ENCODE peak calls at places on chromosomes 5 and 9, in four cellular contexts. One of them, this sample, is unnamed.
A peak's percentile ranks its signal among the peaks of the same experiment; 100 is the strongest.

GRCh38 chr9:105103776-105104175 is 140.7 kb upstream of the SLC44A1 start:
- DNase-seq in cardiac muscle cell: no peak
- DNase-seq in right atrium auricular region: no peak
- DNase-seq in neuronal stem cell: no peak
- DNase-seq in this sample: no peak

GRCh38 chr5:97071101-97071500 is 71.3 kb downstream of the LIX1 start:
- DNase-seq in neuronal stem cell: no peak
- DNase-seq in cardiac muscle cell: no peak
- DNase-seq in right atrium auricular region: no peak
- DNase-seq in this sample: no peak

GRCh38 chr5:107605596-107606125 is 65.1 kb downstream of the EFNA5 start:
- DNase-seq in cardiac muscle cell: no peak
- DNase-seq in neuronal stem cell: no peak
- DNase-seq in right atrium auricular region: no peak
- DNase-seq in this sample: no peak

GRCh38 chr9:2411459-2412215 is 209.9 kb upstream of the VLDLR start:
- DNase-seq in neuronal stem cell: peak; percentile 24
- DNase-seq in right atrium auricular region: no peak
- DNase-seq in cardiac muscle cell: peak; percentile 16
- DNase-seq in this sample: peak; percentile 95

GRCh38 chr9:22241024-22241423 is 205.6 kb upstream of the DMRTA1 start:
- DNase-seq in right atrium auricular region: no peak
- DNase-seq in neuronal stem cell: no peak
- DNase-seq in cardiac muscle cell: no peak
- DNase-seq in this sample: no peak

GRCh38 chr9:88653926-88654325 is 118.9 kb downstream of the NXNL2 start:
- DNase-seq in cardiac muscle cell: no peak
- DNase-seq in right atrium auricular region: no peak
- DNase-seq in neuronal stem cell: no peak
- DNase-seq in this sample: no peak

GRCh38 chr9:137582286-137582860 is 3.6 kb upstream of the DPH7 start:
- DNase-seq in right atrium auricular region: no peak
- DNase-seq in cardiac muscle cell: peak; percentile 30
- DNase-seq in neuronal stem cell: no peak
- DNase-seq in this sample: no peak

GRCh38 chr9:104900871-104901270 is 27.1 kb downstream of the ABCA1 start:
- DNase-seq in right atrium auricular region: no peak
- DNase-seq in neuronal stem cell: no peak
- DNase-seq in cardiac muscle cell: no peak
- DNase-seq in this sample: no peak

GRCh38 chr9:17810728-17811634 is 232.1 kb downstream of the SH3GL2 start:
- DNase-seq in neuronal stem cell: peak; percentile 67
- DNase-seq in right atrium auricular region: no peak
- DNase-seq in cardiac muscle cell: peak; percentile 87
- DNase-seq in this sample: peak; percentile 47

DNA sequence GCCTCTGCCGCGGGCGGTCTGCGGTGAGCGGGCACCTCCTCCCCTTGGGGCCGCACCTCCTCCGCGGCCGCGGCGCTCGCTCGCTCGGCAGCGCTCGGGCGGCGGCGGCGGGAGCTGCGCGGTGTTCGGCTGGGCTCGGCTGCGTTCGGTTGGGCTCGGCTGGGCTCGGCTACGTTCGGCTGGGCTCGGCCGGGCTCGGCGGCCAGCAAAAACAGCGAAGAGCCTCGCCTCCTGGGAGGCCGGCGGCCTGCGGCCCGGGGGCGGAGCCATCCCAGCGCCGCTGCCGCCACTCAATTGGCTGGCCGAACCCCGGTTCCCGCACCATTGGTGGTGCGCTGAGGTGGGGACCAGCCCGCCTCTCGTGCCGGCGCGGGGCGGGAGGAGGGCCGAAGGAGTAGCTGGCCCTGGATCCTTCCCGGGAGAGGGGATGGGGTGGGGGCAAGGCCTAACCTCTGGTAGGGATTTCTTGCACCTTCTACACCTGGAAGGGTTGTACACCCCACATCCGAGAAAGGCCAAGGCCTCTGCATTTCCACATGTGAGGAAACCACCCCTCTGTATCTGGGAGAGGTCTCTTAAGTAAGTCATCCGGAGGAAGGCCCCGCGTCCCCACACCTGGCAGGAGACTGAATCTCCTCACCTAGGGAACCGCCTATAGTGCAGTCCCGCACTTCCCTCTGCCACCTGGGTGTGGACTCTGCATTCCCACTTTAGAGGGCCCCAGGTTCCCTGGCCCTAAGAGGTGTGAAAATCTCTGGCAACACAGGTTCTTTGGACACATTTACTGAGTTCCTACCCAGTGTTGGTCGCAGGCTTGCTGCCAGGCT is at the start of gene ENHO:
- DNase-seq in right atrium auricular region: peak; percentile 81
- DNase-seq in cardiac muscle cell: peak; percentile 95
- DNase-seq in neuronal stem cell: peak; percentile 93
- DNase-seq in this sample: peak; percentile 93
- H3K4me3 ChIP-seq in right atrium auricular region: peak within 1 kb of the TSS; percentile 55
- H3K4me3 ChIP-seq in cardiac muscle cell: peak within 1 kb of the TSS; percentile 46
- H3K4me3 ChIP-seq in neuronal stem cell: peak within 1 kb of the TSS; percentile 82
- H3K4me3 ChIP-seq in this sample: peak within 1 kb of the TSS; percentile 44

DNA sequence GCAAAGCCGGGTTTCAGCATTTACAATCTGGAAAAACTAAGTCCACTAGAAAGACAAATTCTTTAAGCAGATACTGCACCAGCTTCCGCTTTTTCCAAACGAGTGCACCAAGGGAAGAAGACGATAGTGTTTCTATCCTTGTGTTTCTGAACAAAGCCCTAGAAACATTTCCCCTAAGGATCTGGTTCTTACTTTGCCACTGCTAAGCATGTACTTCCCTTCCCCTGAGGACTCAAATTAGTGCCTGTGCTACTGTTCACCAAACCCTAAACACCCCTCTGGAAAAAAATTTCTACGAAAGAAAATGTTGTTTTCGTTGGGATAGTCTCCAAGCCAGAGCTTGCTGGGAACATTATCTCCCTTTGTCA is 294.6 kb downstream of the BNC2 start:
- DNase-seq in right atrium auricular region: no peak
- DNase-seq in neuronal stem cell: no peak
- DNase-seq in cardiac muscle cell: no peak
- DNase-seq in this sample: no peak
- H3K4me1 ChIP-seq in right atrium auricular region: peaks cover 5% of the 10 kb centered on the region
- H3K4me1 ChIP-seq in neuronal stem cell: peaks cover 2% of the 10 kb centered on the region
- H3K4me1 ChIP-seq in cardiac muscle cell: peaks cover 6% of the 10 kb centered on the region
- H3K4me1 ChIP-seq in this sample: peaks cover 4% of the 10 kb centered on the region

GRCh38 chr9:135252980-135253304 is 165.5 kb downstream of the OLFM1 start:
- DNase-seq in neuronal stem cell: no peak
- DNase-seq in cardiac muscle cell: no peak
- DNase-seq in right atrium auricular region: no peak
- DNase-seq in this sample: no peak

GRCh38 chr9:135253305-135254004 is 166.0 kb downstream of the OLFM1 start:
- DNase-seq in neuronal stem cell: no peak
- DNase-seq in cardiac muscle cell: no peak
- DNase-seq in right atrium auricular region: no peak
- DNase-seq in this sample: no peak

GRCh38 chr9:135251996-135252760 is 164.7 kb downstream of the OLFM1 start:
- DNase-seq in neuronal stem cell: no peak
- DNase-seq in right atrium auricular region: no peak
- DNase-seq in cardiac muscle cell: no peak
- DNase-seq in this sample: no peak

GRCh38 chr9:135249711-135250110 is 162.2 kb downstream of the OLFM1 start:
- DNase-seq in cardiac muscle cell: no peak
- DNase-seq in right atrium auricular region: no peak
- DNase-seq in neuronal stem cell: no peak
- DNase-seq in this sample: no peak

DNA sequence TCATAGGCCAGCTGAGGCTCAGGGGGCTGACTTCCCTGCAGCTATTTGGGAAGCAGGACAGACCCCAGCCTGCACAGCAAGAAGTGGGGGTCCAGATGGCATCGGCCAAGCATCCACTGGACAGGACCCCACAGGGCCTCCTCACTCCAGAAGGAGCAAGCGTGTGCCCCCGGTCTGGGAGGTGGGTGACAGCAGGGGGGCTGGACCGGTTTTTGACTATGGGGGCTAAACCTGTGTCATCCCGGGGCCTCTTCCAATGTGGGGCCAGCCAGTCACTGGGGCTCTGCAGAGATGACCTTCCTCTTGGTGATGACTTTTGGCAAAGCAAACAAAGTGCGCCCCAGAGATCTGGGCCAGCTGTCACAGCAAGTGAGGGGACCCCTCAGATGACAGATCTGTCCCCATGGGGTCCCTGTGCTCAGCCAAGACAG is 163.9 kb downstream of the OLFM1 start:
- DNase-seq in neuronal stem cell: no peak
- DNase-seq in cardiac muscle cell: no peak
- DNase-seq in right atrium auricular region: no peak
- DNase-seq in this sample: no peak
- H3K9me3 ChIP-seq in neuronal stem cell: peaks cover 4% of the 10 kb centered on the region
- H3K9me3 ChIP-seq in cardiac muscle cell: no peaks in the 10 kb centered on the region
- H3K9me3 ChIP-seq in right atrium auricular region: no peaks in the 10 kb centered on the region
- H3K9me3 ChIP-seq in this sample: no peaks in the 10 kb centered on the region

GRCh38 chr5:181052928-181053759 is 13.1 kb downstream of the BTNL9 start:
- DNase-seq in right atrium auricular region: peak; percentile 30
- DNase-seq in cardiac muscle cell: peak; percentile 0
- DNase-seq in neuronal stem cell: no peak
- DNase-seq in this sample: no peak

GRCh38 chr5:181050016-181050415 is 9.9 kb downstream of the BTNL9 start:
- DNase-seq in neuronal stem cell: no peak
- DNase-seq in cardiac muscle cell: no peak
- DNase-seq in right atrium auricular region: peak; percentile 38
- DNase-seq in this sample: no peak

GRCh38 chr5:181053760-181054122 is 13.7 kb downstream of the BTNL9 start:
- DNase-seq in neuronal stem cell: no peak
- DNase-seq in right atrium auricular region: peak; percentile 46
- DNase-seq in cardiac muscle cell: no peak
- DNase-seq in this sample: peak; percentile 25

GRCh38 chr5:181052526-181052927 is 12.5 kb downstream of the BTNL9 start:
- DNase-seq in right atrium auricular region: peak; percentile 51
- DNase-seq in neuronal stem cell: no peak
- DNase-seq in cardiac muscle cell: no peak
- DNase-seq in this sample: no peak

DNA sequence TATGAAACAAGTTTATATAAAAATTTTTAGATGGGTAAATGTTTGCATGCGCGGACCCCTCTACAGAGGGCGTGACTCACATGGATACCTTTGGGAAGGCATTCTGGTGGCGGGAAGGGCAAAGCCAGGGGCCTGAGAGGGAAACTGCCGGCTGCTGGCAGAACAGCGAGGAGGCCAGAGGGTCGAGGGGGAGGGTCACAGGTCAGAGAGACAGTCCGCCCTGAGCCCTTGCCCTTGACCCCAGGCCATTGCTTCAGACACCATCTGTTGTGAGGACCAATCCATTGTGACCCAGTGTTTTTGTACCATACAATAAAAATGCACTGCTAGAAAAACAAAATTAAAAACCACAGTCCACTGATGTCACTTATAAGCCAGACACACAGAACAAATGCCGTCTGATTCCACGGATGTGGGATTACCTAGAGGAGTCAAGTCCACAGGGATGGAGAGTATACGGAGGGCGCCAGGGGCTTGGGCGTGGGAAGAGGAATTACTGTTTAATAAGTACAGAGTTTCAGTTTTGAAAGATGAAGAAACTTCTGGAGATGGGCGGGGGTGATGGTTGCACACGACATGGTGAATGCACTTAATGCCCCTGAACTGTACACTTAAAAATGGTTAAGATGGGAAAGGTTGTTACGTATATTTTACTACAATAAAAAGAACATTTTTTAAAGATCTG is 11.9 kb downstream of the BTNL9 start:
- DNase-seq in right atrium auricular region: peak; percentile 32
- DNase-seq in cardiac muscle cell: no peak
- DNase-seq in neuronal stem cell: no peak
- DNase-seq in this sample: no peak
- H3K4me3 ChIP-seq in right atrium auricular region: peak overlapping the region; percentile 58
- H3K4me3 ChIP-seq in cardiac muscle cell: no peak overlapping the region
- H3K4me3 ChIP-seq in neuronal stem cell: no peak overlapping the region
- H3K4me3 ChIP-seq in this sample: no peak overlapping the region

GRCh38 chr9:136081113-136081825 is 13.8 kb downstream of the NACC2 start:
- DNase-seq in cardiac muscle cell: no peak
- DNase-seq in right atrium auricular region: no peak
- DNase-seq in neuronal stem cell: no peak
- DNase-seq in this sample: no peak
- H3K4me1 ChIP-seq in cardiac muscle cell: no peaks in the 10 kb centered on the region
- H3K4me1 ChIP-seq in right atrium auricular region: peaks cover 52% of the 10 kb centered on the region
- H3K4me1 ChIP-seq in neuronal stem cell: no peaks in the 10 kb centered on the region
- H3K4me1 ChIP-seq in this sample: no peaks in the 10 kb centered on the region

This sample was measured in HAP-1.